ENCODE peak calls at places on chromosomes 1 and 21, in ten cellular contexts. One of them, this sample, is unnamed.

GRCh38 chr1:119217429-119217828 is 77.0 kb upstream of the WARS2 start:
- DNase-seq in activated CD8-positive, alpha-beta memory T cell treated with anti-CD3 and anti-CD28 coated beads for 24 hours: no peak
- DNase-seq in cardiac fibroblast: no peak
- DNase-seq in lung microvascular endothelial cell: no peak
- DNase-seq in B cell: no peak
- DNase-seq in GM03348: no peak
- DNase-seq in psoas muscle: no peak
- DNase-seq in ELF-1: no peak
- DNase-seq in NCI-H1105: no peak
- DNase-seq in EL: no peak
- DNase-seq in this sample: no peak

GRCh38 chr1:162633327-162633762 is 1.1 kb downstream of the DDR2 start:
- DNase-seq in ELF-1: no peak
- DNase-seq in EL: no peak
- DNase-seq in cardiac fibroblast: peak; percentile 56
- DNase-seq in GM03348: peak; percentile 44
- DNase-seq in activated CD8-positive, alpha-beta memory T cell treated with anti-CD3 and anti-CD28 coated beads for 24 hours: no peak
- DNase-seq in NCI-H1105: no peak
- DNase-seq in lung microvascular endothelial cell: peak; percentile 63
- DNase-seq in psoas muscle: no peak
- DNase-seq in B cell: no peak
- DNase-seq in this sample: peak; percentile 14

GRCh38 chr1:32426489-32427255 is 32.4 kb upstream of the BSDC1 start:
- DNase-seq in activated CD8-positive, alpha-beta memory T cell treated with anti-CD3 and anti-CD28 coated beads for 24 hours: no peak
- DNase-seq in cardiac fibroblast: no peak
- DNase-seq in B cell: no peak
- DNase-seq in NCI-H1105: peak; percentile 38
- DNase-seq in ELF-1: peak; percentile 36
- DNase-seq in EL: peak; percentile 30
- DNase-seq in lung microvascular endothelial cell: no peak
- DNase-seq in GM03348: no peak
- DNase-seq in psoas muscle: no peak
- DNase-seq in this sample: peak; percentile 87

GRCh38 chr1:106937104-106937503 is 119.4 kb upstream of the PRMT6 start:
- DNase-seq in NCI-H1105: no peak
- DNase-seq in GM03348: peak; percentile 40
- DNase-seq in activated CD8-positive, alpha-beta memory T cell treated with anti-CD3 and anti-CD28 coated beads for 24 hours: no peak
- DNase-seq in B cell: no peak
- DNase-seq in lung microvascular endothelial cell: no peak
- DNase-seq in psoas muscle: no peak
- DNase-seq in cardiac fibroblast: peak; percentile 81
- DNase-seq in EL: peak; percentile 95
- DNase-seq in ELF-1: no peak
- DNase-seq in this sample: no peak

GRCh38 chr1:117076648-117077047 is 16.5 kb downstream of the TTF2 start:
- DNase-seq in cardiac fibroblast: no peak
- DNase-seq in NCI-H1105: no peak
- DNase-seq in B cell: no peak
- DNase-seq in lung microvascular endothelial cell: no peak
- DNase-seq in GM03348: no peak
- DNase-seq in EL: no peak
- DNase-seq in psoas muscle: no peak
- DNase-seq in activated CD8-positive, alpha-beta memory T cell treated with anti-CD3 and anti-CD28 coated beads for 24 hours: no peak
- DNase-seq in ELF-1: no peak
- DNase-seq in this sample: no peak

GRCh38 chr1:87292684-87293493 is 35.8 kb upstream of the LMO4 start:
- DNase-seq in ELF-1: peak; percentile 59
- DNase-seq in cardiac fibroblast: peak; percentile 71
- DNase-seq in B cell: peak; percentile 46
- DNase-seq in EL: peak; percentile 59
- DNase-seq in lung microvascular endothelial cell: peak; percentile 80
- DNase-seq in GM03348: peak; percentile 58
- DNase-seq in NCI-H1105: peak; percentile 70
- DNase-seq in psoas muscle: no peak
- DNase-seq in activated CD8-positive, alpha-beta memory T cell treated with anti-CD3 and anti-CD28 coated beads for 24 hours: peak; percentile 77
- DNase-seq in this sample: peak; percentile 89

GRCh38 chr21:34630536-34631143 is 15.7 kb upstream of the RCAN1 start:
- DNase-seq in lung microvascular endothelial cell: peak; percentile 71
- DNase-seq in psoas muscle: no peak
- DNase-seq in EL: peak; percentile 54
- DNase-seq in cardiac fibroblast: peak; percentile 70
- DNase-seq in B cell: peak; percentile 63
- DNase-seq in ELF-1: peak; percentile 51
- DNase-seq in NCI-H1105: peak; percentile 51
- DNase-seq in GM03348: peak; percentile 81
- DNase-seq in activated CD8-positive, alpha-beta memory T cell treated with anti-CD3 and anti-CD28 coated beads for 24 hours: no peak
- DNase-seq in this sample: peak; percentile 70

GRCh38 chr1:3422638-3423037 is 31.8 kb upstream of the ARHGEF16 start:
- DNase-seq in GM03348: no peak
- DNase-seq in B cell: no peak
- DNase-seq in psoas muscle: no peak
- DNase-seq in NCI-H1105: no peak
- DNase-seq in activated CD8-positive, alpha-beta memory T cell treated with anti-CD3 and anti-CD28 coated beads for 24 hours: no peak
- DNase-seq in cardiac fibroblast: no peak
- DNase-seq in ELF-1: no peak
- DNase-seq in lung microvascular endothelial cell: no peak
- DNase-seq in EL: no peak
- DNase-seq in this sample: no peak

GRCh38 chr1:22454476-22455056 is 2.9 kb downstream of the ZBTB40 start:
- DNase-seq in ELF-1: peak; percentile 20
- DNase-seq in B cell: no peak
- DNase-seq in cardiac fibroblast: no peak
- DNase-seq in NCI-H1105: no peak
- DNase-seq in lung microvascular endothelial cell: no peak
- DNase-seq in GM03348: no peak
- DNase-seq in EL: no peak
- DNase-seq in psoas muscle: no peak
- DNase-seq in activated CD8-positive, alpha-beta memory T cell treated with anti-CD3 and anti-CD28 coated beads for 24 hours: no peak
- DNase-seq in this sample: no peak

GRCh38 chr1:145962157-145963102 is 1.9 kb downstream of the ANKRD34A start:
- DNase-seq in lung microvascular endothelial cell: no peak
- DNase-seq in B cell: peak; percentile 64
- DNase-seq in NCI-H1105: no peak
- DNase-seq in EL: peak; percentile 44
- DNase-seq in cardiac fibroblast: no peak
- DNase-seq in activated CD8-positive, alpha-beta memory T cell treated with anti-CD3 and anti-CD28 coated beads for 24 hours: peak; percentile 83
- DNase-seq in ELF-1: no peak
- DNase-seq in psoas muscle: peak; percentile 80
- DNase-seq in GM03348: peak; percentile 86
- DNase-seq in this sample: peak; percentile 55

GRCh38 chr1:228282329-228283042 is 74.6 kb downstream of the OBSCN start:
- DNase-seq in psoas muscle: peak; percentile 93
- DNase-seq in activated CD8-positive, alpha-beta memory T cell treated with anti-CD3 and anti-CD28 coated beads for 24 hours: no peak
- DNase-seq in GM03348: peak; percentile 8
- DNase-seq in EL: peak; percentile 57
- DNase-seq in NCI-H1105: no peak
- DNase-seq in lung microvascular endothelial cell: no peak
- DNase-seq in B cell: no peak
- DNase-seq in cardiac fibroblast: no peak
- DNase-seq in ELF-1: no peak
- DNase-seq in this sample: no peak

GRCh38 chr1:10979483-10979920 is 33.0 kb upstream of the TARDBP start:
- DNase-seq in lung microvascular endothelial cell: no peak
- DNase-seq in psoas muscle: peak; percentile 73
- DNase-seq in activated CD8-positive, alpha-beta memory T cell treated with anti-CD3 and anti-CD28 coated beads for 24 hours: no peak
- DNase-seq in EL: no peak
- DNase-seq in cardiac fibroblast: no peak
- DNase-seq in GM03348: no peak
- DNase-seq in B cell: no peak
- DNase-seq in ELF-1: no peak
- DNase-seq in NCI-H1105: no peak
- DNase-seq in this sample: no peak

GRCh38 chr1:12188115-12188514 is 21.3 kb downstream of the TNFRSF1B start:
- DNase-seq in cardiac fibroblast: no peak
- DNase-seq in B cell: no peak
- DNase-seq in psoas muscle: no peak
- DNase-seq in NCI-H1105: no peak
- DNase-seq in EL: no peak
- DNase-seq in ELF-1: no peak
- DNase-seq in GM03348: no peak
- DNase-seq in activated CD8-positive, alpha-beta memory T cell treated with anti-CD3 and anti-CD28 coated beads for 24 hours: no peak
- DNase-seq in lung microvascular endothelial cell: no peak
- DNase-seq in this sample: peak; percentile 61

GRCh38 chr21:33256019-33256418 is 10.1 kb upstream of the IL10RB start:
- DNase-seq in lung microvascular endothelial cell: no peak
- DNase-seq in cardiac fibroblast: no peak
- DNase-seq in psoas muscle: no peak
- DNase-seq in NCI-H1105: no peak
- DNase-seq in activated CD8-positive, alpha-beta memory T cell treated with anti-CD3 and anti-CD28 coated beads for 24 hours: no peak
- DNase-seq in GM03348: no peak
- DNase-seq in B cell: no peak
- DNase-seq in EL: no peak
- DNase-seq in ELF-1: no peak
- DNase-seq in this sample: no peak

GRCh38 chr21:45844181-45844580 is 137.4 kb upstream of the COL6A1 start:
- DNase-seq in ELF-1: no peak
- DNase-seq in activated CD8-positive, alpha-beta memory T cell treated with anti-CD3 and anti-CD28 coated beads for 24 hours: no peak
- DNase-seq in EL: no peak
- DNase-seq in B cell: no peak
- DNase-seq in NCI-H1105: no peak
- DNase-seq in cardiac fibroblast: no peak
- DNase-seq in lung microvascular endothelial cell: no peak
- DNase-seq in GM03348: no peak
- DNase-seq in psoas muscle: no peak
- DNase-seq in this sample: no peak

GRCh38 chr1:32948082-32948722 is 16.4 kb downstream of the RNF19B start:
- DNase-seq in activated CD8-positive, alpha-beta memory T cell treated with anti-CD3 and anti-CD28 coated beads for 24 hours: no peak
- DNase-seq in GM03348: no peak
- DNase-seq in cardiac fibroblast: no peak
- DNase-seq in lung microvascular endothelial cell: no peak
- DNase-seq in ELF-1: no peak
- DNase-seq in psoas muscle: no peak
- DNase-seq in EL: no peak
- DNase-seq in NCI-H1105: no peak
- DNase-seq in B cell: no peak
- DNase-seq in this sample: no peak